ENCODE peak calls at places on chromosomes 3 and 15, in five cellular contexts. P is upper lobe of left lung, G is B cell, O is MCF 10A, F is stomach. M is an unnamed sample.

GRCh38 chr3:171145866-171146265 is 119.3 kb upstream of the SLC2A2 start:
- DNase-seq in P (no peak), G (no peak), O (no peak), F (no peak), M (no peak)

GRCh38 chr3:149273096-149273751 is 51.6 kb upstream of the CP start:
- DNase-seq in P (no peak), G (peak; percentile 45), O (peak; percentile 88), F (peak; percentile 40), M (no peak)

GRCh38 chr3:148366743-148367410 is 330.8 kb upstream of the AGTR1 start:
- DNase-seq in P (no peak), G (no peak), O (peak; percentile 25), F (no peak), M (no peak)

GRCh38 chr3:57983734-57984518 is 24.3 kb upstream of the FLNB start:
- DNase-seq in P (peak; percentile 67), G (peak; percentile 79), O (peak; percentile 88), F (peak; percentile 58), M (no peak)

GRCh38 chr15:62453979-62454378 is 288.9 kb upstream of the C2CD4B start:
- DNase-seq in P (no peak), G (no peak), O (peak; percentile 54), F (no peak), M (no peak)

GRCh38 chr3:151561878-151562277 is 101.0 kb upstream of the IGSF10 start:
- DNase-seq in P (no peak), G (no peak), O (no peak), F (no peak), M (no peak)

GRCh38 chr3:124529826-124530571 is 200.3 kb upstream of the UMPS start:
- DNase-seq in P (no peak), G (no peak), O (no peak), F (no peak), M (no peak)

GRCh38 chr3:171348121-171348520 is 112.1 kb downstream of the TNIK start:
- DNase-seq in P (no peak), G (no peak), O (peak; percentile 53), F (no peak), M (no peak)

GRCh38 chr3:197516517-197516889 is 39.3 kb downstream of the BDH1 start:
- DNase-seq in P (no peak), G (no peak), O (peak; percentile 97), F (peak; percentile 43), M (no peak)

GRCh38 chr3:55169608-55170010 is 241.8 kb upstream of the LRTM1 start:
- DNase-seq in P (no peak), G (no peak), O (peak; percentile 92), F (no peak), M (no peak)

GRCh38 chr3:171309906-171310359 is 150.3 kb downstream of the TNIK start:
- DNase-seq in P (no peak), G (no peak), O (peak; percentile 70), F (no peak), M (no peak)

GRCh38 chr3:3603351-3603750 is 195.9 kb upstream of the LRRN1 start:
- DNase-seq in P (no peak), G (no peak), O (peak; percentile 52), F (no peak), M (no peak)

GRCh38 chr3:49339593-49339946 is 283 bp downstream of the USP4 start:
- DNase-seq in P (peak; percentile 32), G (no peak), O (no peak), F (no peak), M (no peak)

GRCh38 chr3:140540262-140540661 is 137.6 kb upstream of the TRIM42 start:
- DNase-seq in P (no peak), G (no peak), O (no peak), F (no peak), M (no peak)

GRCh38 chr3:128555098-128555825 is 62.3 kb upstream of the GATA2 start:
- DNase-seq in P (peak; percentile 49), G (no peak), O (no peak), F (no peak), M (no peak)

GRCh38 chr15:70165811-70166284 is 68.1 kb upstream of the TLE3 start:
- DNase-seq in P (no peak), G (no peak), O (no peak), F (peak; percentile 38), M (no peak)

GRCh38 chr3:65322910-65323309 is 635.1 kb upstream of the ADAMTS9 start:
- DNase-seq in P (no peak), G (no peak), O (no peak), F (no peak), M (no peak)

GRCh38 chr3:141128126-141128777 is 77.1 kb downstream of the SPSB4 start:
- DNase-seq in P (no peak), G (no peak), O (no peak), F (no peak), M (no peak)

GRCh38 chr15:98174286-98174685 is 213.8 kb downstream of the ARRDC4 start:
- DNase-seq in P (no peak), G (no peak), O (peak; percentile 33), F (no peak), M (no peak)

GRCh38 chr15:38895326-38896282 is 331.0 kb upstream of the RASGRP1 start:
- DNase-seq in P (no peak), G (no peak), O (no peak), F (no peak), M (no peak)

GRCh38 chr15:66171891-66172290 is 81.7 kb downstream of the MEGF11 start:
- DNase-seq in P (no peak), G (no peak), O (no peak), F (no peak), M (no peak)

GRCh38 chr15:68326711-68327412 is 49.3 kb downstream of the FEM1B start:
- DNase-seq in P (no peak), G (no peak), O (no peak), F (no peak), M (no peak)

GRCh38 chr3:32195995-32196540 is 42.4 kb upstream of the CMTM8 start:
- DNase-seq in P (no peak), G (no peak), O (no peak), F (no peak), M (no peak)

GRCh38 chr15:45573961-45574629 is 13.1 kb upstream of the BLOC1S6 start:
- DNase-seq in P (no peak), G (no peak), O (peak; percentile 20), F (no peak), M (peak; percentile 68)

GRCh38 chr3:75265897-75266296 is 398.2 kb upstream of the FRG2C start:
- DNase-seq in P (no peak), G (no peak), O (no peak), F (no peak), M (no peak)

GRCh38 chr3:31253782-31254181 is 278.9 kb upstream of the STT3B start:
- DNase-seq in P (no peak), G (no peak), O (peak; percentile 87), F (no peak), M (no peak)

GRCh38 chr3:194487289-194488006 is 646 bp upstream of the ATP13A3 start:
- DNase-seq in P (peak; percentile 47), G (no peak), O (no peak), F (peak; percentile 48), M (no peak)

GRCh38 chr3:161142486-161142885 is 37.3 kb upstream of the B3GALNT1 start:
- DNase-seq in P (no peak), G (no peak), O (no peak), F (no peak), M (no peak)

GRCh38 chr3:172087198-172087597 is 47.8 kb downstream of the FNDC3B start:
- DNase-seq in P (no peak), G (no peak), O (peak; percentile 41), F (no peak), M (no peak)

GRCh38 chr15:56953790-56954189 is 35.3 kb downstream of the TCF12 start:
- DNase-seq in P (no peak), G (no peak), O (no peak), F (no peak), M (no peak)

GRCh38 chr15:56959318-56959648 is 40.8 kb downstream of the TCF12 start:
- DNase-seq in P (no peak), G (no peak), O (no peak), F (no peak), M (no peak)

GRCh38 chr15:56960116-56960515 is 41.7 kb downstream of the TCF12 start:
- DNase-seq in P (no peak), G (no peak), O (no peak), F (no peak), M (no peak)

GRCh38 chr15:56956538-56956937 is 38.1 kb downstream of the TCF12 start:
- DNase-seq in P (no peak), G (no peak), O (no peak), F (no peak), M (no peak)

DNA sequence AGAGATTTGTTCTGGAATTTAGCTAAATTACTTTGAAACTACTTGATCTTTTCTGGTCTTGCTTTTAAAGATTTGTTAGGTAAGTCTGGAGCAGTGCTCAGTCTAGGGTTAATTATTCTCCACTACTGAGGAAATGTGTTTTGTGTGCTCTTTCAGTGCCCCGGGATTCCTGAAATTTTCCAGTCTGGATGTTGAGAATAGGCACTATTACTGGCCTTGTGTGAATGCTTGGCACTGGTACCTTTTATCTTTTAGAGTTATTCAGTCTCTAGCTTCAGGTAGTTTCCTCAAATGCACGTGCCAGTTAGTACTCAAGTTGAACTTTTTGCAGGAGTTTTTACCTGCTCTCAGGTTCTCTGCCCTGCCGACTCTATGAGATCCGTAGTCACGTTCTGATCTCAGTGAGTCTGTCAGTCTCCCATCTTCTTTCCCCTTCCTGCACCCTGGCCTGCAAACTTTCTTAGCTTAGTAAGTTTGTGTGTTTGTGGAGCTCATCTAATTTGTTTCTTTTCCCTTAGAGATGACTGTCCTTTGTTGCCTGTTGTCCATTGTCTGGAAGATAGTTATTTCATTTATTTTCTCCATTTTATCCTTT is 39.5 kb downstream of the TCF12 start:
- DNase-seq in P (no peak), G (no peak), O (no peak), F (no peak), M (no peak)
- TF ChIP-seq CTCF in P (no peak), G (no peak), O (no peak), F (no peak), M (no peak)

GRCh38 chr3:99678023-99678422 is 39.6 kb downstream of the COL8A1 start:
- DNase-seq in P (no peak), G (no peak), O (peak; percentile 77), F (no peak), M (no peak)
- TF ChIP-seq CTCF in P (no peak), G (no peak), O (no peak), F (no peak), M (no peak)

DNA sequence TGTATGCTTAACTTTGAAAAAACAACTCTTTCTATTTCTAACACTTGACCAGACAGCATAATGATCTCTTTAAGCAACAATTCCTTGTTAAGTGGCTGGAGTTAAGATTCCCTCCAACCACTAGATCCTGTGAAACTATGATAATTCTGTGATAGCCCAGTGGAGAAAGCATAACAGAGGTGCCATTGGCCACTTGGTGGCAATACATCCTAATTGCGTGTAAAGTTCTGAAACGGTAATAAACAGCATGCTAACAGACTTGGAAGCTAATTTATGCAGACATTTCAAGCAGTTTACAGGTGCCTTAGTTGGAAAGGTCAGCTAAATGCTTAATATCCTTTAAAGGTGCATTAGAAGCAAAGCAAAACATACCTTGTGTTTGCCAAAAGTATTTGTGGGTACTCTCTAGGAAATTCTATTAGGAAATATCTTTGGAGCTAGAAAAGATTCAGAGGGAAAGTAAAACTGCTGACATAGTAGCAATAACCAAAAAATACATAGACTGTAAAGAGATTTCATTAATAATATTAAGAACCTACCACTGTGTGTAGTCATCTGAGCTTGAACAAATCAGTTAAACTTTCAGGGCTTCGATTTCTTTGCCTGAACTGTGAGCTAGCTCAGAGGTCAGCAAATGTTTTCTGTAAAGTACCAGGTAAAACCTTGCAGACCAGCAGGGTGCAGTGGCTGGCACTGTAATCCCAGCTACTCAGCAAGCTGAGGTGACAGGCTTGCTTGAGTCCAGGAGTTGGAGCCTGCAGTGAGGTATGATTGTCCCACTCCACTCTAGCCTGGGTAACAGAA is 19.0 kb upstream of the CSTA start:
- DNase-seq in P (no peak), G (no peak), O (peak; percentile 52), F (peak; percentile 56), M (no peak)
- TF ChIP-seq CTCF in P (no peak), G (no peak), O (peak; percentile 38), F (no peak), M (no peak)

GRCh38 chr3:173993299-173993698 is 595.8 kb downstream of the NLGN1 start:
- DNase-seq in P (no peak), G (no peak), O (peak; percentile 40), F (no peak), M (no peak)
- TF ChIP-seq CTCF in P (no peak), G (no peak), O (peak; percentile 35), F (no peak), M (peak; percentile 61)